ENCODE peak calls at places on chromosomes 11 and 22, in nine cellular contexts. W, J, R, K, F, E, A, S and V are unnamed samples. For H3K36me3 and H3K27me3, the result is how much of the 10 kb centered on the place peaks cover.

GRCh38 chr11:10900686-10901415 is 43.0 kb upstream of the ZBED5 start:
- DNase-seq in R (peak), W (no peak), F (no peak), A (no peak), S (no peak), K (no peak), E (no peak), J (peak), V (no peak)

GRCh38 chr22:49664371-49664881 is 163.2 kb downstream of the BRD1 start:
- DNase-seq in A (no peak), J (no peak), F (no peak), W (no peak), E (no peak), S (no peak), K (no peak), R (no peak), V (no peak)

GRCh38 chr22:17726561-17727243 is 47.6 kb downstream of the BID start:
- DNase-seq in E (peak), A (no peak), S (no peak), K (no peak), W (no peak), F (no peak), J (no peak), R (peak), V (no peak)

GRCh38 chr11:105297463-105297862 is 157.9 kb upstream of the CARD18 start:
- DNase-seq in S (no peak), K (no peak), W (no peak), F (no peak), E (no peak), A (no peak), R (peak), J (peak), V (no peak)

GRCh38 chr11:47961383-47961782 is 19.0 kb upstream of the PTPRJ start:
- DNase-seq in S (no peak), K (no peak), A (no peak), W (no peak), E (no peak), F (no peak), J (no peak), R (no peak), V (no peak)

GRCh38 chr11:316031-316701 is 2.3 kb downstream of the IFITM1 start:
- DNase-seq in J (no peak), E (no peak), R (peak), F (no peak), S (no peak), K (no peak), A (no peak), W (no peak), V (no peak)

GRCh38 chr22:38718414-38718813 is 12.7 kb downstream of the GTPBP1 start:
- DNase-seq in J (peak), E (peak), F (peak), W (no peak), S (no peak), R (peak), K (peak), A (peak), V (no peak)

GRCh38 chr11:115699326-115699725 is 195.1 kb upstream of the CADM1 start:
- DNase-seq in K (no peak), A (no peak), S (no peak), W (no peak), E (no peak), F (no peak), J (no peak), R (no peak), V (no peak)

GRCh38 chr11:16936643-16937042 is 77.6 kb downstream of the PLEKHA7 start:
- DNase-seq in S (no peak), K (peak), F (no peak), J (no peak), W (no peak), R (no peak), A (no peak), E (peak), V (no peak)

DNA sequence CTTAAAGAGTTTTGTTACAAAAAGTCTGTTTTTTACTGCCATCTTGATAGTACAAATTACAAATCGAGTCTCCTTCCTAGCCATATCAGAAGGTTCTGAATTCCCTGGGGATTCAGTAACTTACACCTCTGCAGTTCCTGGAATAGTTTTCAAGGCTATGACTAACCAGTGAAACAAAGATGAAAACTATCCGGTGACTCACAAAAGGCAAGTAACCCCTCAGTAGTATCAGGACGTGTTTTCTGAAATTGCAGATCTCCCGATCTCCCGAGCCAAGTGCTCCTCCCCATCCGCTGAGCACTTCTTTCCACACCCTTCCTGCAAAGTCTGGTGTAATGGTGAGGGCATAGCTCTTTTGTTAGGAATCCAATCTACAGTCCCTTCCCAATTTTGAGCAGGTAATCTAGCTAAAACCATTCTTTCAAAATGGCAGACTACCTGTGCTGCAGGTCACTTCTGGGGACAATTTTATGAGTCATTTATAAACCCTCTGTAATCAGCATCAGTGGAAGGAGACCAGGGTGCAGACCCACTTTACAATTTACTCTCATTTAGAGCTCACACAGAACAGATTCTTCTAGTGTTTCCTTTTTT is 7.7 kb downstream of the E2F8 start:
- DNase-seq in A (no peak), F (no peak), W (no peak), J (peak), E (no peak), S (no peak), R (peak), K (no peak), V (no peak)
- H3K27ac ChIP-seq in A (no peak), F (no peak), W (no peak), J (no peak), E (no peak), S (no peak), R (no peak), K (peak), V (no peak)

GRCh38 chr11:61850687-61851086 is 22.6 kb downstream of the FADS2 start:
- DNase-seq in R (no peak), S (no peak), E (no peak), J (no peak), F (no peak), A (no peak), K (no peak), W (no peak), V (no peak)
- H3K36me3 ChIP-seq in R (under half), S (under half), E (under half), J (half or more), F (under half), A (under half), K (under half), W (half or more), V (under half)

GRCh38 chr11:124865902-124866851 is 945 bp downstream of the ROBO3 start:
- DNase-seq in A (no peak), F (no peak), E (no peak), K (peak), J (peak), S (no peak), R (peak), W (no peak), V (no peak)
- H3K27me3 ChIP-seq in A (under half), F (half or more), E (half or more), K (half or more), J (half or more), S (under half), R (half or more), W (half or more), V (under half)

GRCh38 chr22:27115816-27116256 is 458.4 kb downstream of the MIAT start:
- DNase-seq in R (peak), W (no peak), S (no peak), E (peak), A (no peak), K (peak), F (no peak), J (no peak), V (no peak)
- H3K27ac ChIP-seq in R (peak), W (no peak), S (no peak), E (no peak), A (no peak), K (peak), F (no peak), J (no peak), V (no peak)

GRCh38 chr11:58546841-58547240 is 28.8 kb downstream of the LPXN start:
- DNase-seq in S (no peak), F (no peak), J (no peak), K (no peak), A (no peak), W (no peak), E (no peak), R (no peak), V (no peak)

GRCh38 chr11:58549644-58550043 is 26.0 kb downstream of the LPXN start:
- DNase-seq in W (no peak), F (no peak), E (no peak), J (no peak), A (no peak), K (no peak), R (no peak), S (no peak), V (no peak)
- H3K36me3 ChIP-seq in W (under half), F (under half), E (under half), J (under half), A (under half), K (half or more), R (half or more), S (half or more), V (under half)

GRCh38 chr11:113283881-113284280 is 30.5 kb upstream of the TTC12 start:
- DNase-seq in J (no peak), K (no peak), S (no peak), A (no peak), F (no peak), E (no peak), R (no peak), W (no peak), V (no peak)
- H3K27me3 ChIP-seq in J (under half), K (under half), S (under half), A (under half), F (under half), E (under half), R (under half), W (under half), V (under half)

GRCh38 chr11:34055218-34056000 is 3.9 kb downstream of the CAPRIN1 start:
- DNase-seq in A (no peak), K (no peak), F (no peak), S (no peak), E (no peak), J (no peak), W (no peak), R (no peak), V (no peak)
- H3K27ac ChIP-seq in A (no peak), K (peak), F (no peak), S (no peak), E (no peak), J (no peak), W (no peak), R (no peak), V (no peak)

DNA sequence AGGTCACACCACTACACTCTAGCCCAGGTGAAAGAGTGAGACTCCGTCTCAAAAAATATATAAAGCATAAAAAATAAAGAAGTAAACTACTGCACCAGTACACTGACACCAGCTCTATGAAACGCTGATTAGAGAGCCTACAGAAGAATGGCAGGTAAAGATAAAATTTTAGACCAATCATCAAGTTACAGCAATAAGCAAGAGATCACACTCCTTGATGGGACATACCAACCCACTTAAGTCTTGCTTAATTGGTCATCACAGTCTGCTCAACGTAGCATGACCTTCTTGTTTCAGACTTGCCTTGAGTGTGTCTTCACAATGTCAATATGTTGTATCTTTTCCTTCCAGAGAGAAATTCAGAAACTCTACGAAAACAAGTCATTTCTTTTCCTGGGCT is 12.5 kb downstream of the SRPRA start:
- DNase-seq in R (no peak), S (no peak), E (no peak), K (no peak), A (no peak), F (no peak), W (no peak), J (no peak), V (no peak)
- H3K36me3 ChIP-seq in R (under half), S (under half), E (under half), K (half or more), A (under half), F (under half), W (under half), J (under half), V (under half)

DNA sequence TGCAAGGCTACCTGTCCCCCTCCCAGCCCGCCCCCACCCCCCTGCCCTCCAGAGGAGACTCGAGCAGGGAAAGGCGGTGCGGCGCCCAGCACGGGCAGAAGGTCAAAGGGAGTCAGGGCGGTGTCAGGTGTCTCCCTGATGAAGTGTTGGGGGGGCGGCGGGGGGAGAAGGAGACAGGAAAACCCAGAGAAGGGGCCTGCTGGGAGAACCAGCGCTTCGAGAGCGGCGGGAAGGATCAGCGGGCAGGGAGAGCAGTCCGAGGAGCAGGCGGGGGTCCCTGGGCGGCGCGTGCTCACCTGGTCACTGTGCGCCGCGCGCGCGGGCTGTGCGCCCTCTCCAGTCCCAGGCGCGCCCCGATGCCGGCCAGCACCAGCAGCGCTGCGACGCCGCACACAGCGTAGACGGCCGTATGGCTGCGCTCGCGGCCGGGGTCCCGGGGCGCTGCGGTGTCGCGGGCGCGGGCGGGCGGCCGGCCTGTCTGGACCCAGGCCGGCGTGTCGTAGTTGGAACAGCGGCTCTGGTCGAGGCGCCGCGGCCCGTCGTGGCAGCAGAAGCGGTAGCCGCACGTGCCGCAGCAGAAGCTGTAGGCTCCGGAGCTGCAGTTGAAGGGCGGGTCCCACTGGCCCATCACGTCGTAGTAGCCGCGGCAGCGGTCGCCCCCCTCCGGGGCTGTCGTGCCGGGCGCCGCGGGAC is 886 bp downstream of the SHISA8 start:
- DNase-seq in F (no peak), K (no peak), A (no peak), S (no peak), J (no peak), R (peak), W (no peak), E (no peak), V (no peak)
- H3K27me3 ChIP-seq in F (half or more), K (half or more), A (under half), S (under half), J (half or more), R (half or more), W (half or more), E (under half), V (under half)